ENCODE peak calls at places on chromosomes 4 and X, in seven cellular contexts. H is HCT116, U is H1, D is SK-N-SH, W is GM12878, A is K562, X is HepG2. R is an unnamed sample.

GRCh38 chr4:25330335-25330734 is 17.8 kb downstream of the ZCCHC4 start:
- DNase-seq in X (no peak), D (no peak), A (no peak), U (no peak), H (no peak), W (no peak), R (no peak)

GRCh38 chrX:17550011-17550410 is 175.0 kb downstream of the NHS start:
- DNase-seq in W (no peak), A (no peak), U (no peak), D (no peak), H (no peak), X (no peak), R (no peak)

GRCh38 chrX:119682019-119682989 is 10.7 kb downstream of the SEPTIN6 start:
- DNase-seq in D (no peak), U (no peak), A (no peak), X (no peak), H (no peak), W (peak), R (no peak)

GRCh38 chr4:123235431-123235830 is 161.2 kb upstream of the SPRY1 start:
- DNase-seq in X (no peak), U (no peak), D (no peak), A (no peak), H (no peak), W (no peak), R (no peak)

GRCh38 chr4:87270144-87270543 is 49.7 kb upstream of the KLHL8 start:
- DNase-seq in W (no peak), A (peak), X (peak), H (peak), U (no peak), D (peak), R (peak)

GRCh38 chrX:31063114-31063513 is 8.7 kb downstream of the FTHL17 start:
- DNase-seq in D (no peak), X (no peak), U (no peak), H (no peak), W (no peak), A (no peak), R (no peak)

GRCh38 chrX:109357714-109358113 is 124.2 kb downstream of the GUCY2F start:
- DNase-seq in U (no peak), D (no peak), X (no peak), H (no peak), A (no peak), W (no peak), R (no peak)

GRCh38 chrX:45401923-45402322 is 201.2 kb upstream of the DIPK2B start:
- DNase-seq in A (no peak), U (no peak), D (no peak), W (no peak), H (no peak), X (no peak), R (no peak)

GRCh38 chr4:109462802-109463201 is 29.2 kb downstream of the SEC24B start:
- DNase-seq in X (no peak), U (no peak), W (no peak), D (no peak), H (no peak), A (no peak), R (no peak)

GRCh38 chrX:139826065-139827044 is 106.5 kb downstream of the ATP11C start:
- DNase-seq in U (no peak), X (no peak), W (no peak), A (no peak), D (no peak), H (no peak), R (no peak)

GRCh38 chr4:174828845-174829701 is at the start of gene GLRA3:
- DNase-seq in X (peak), A (peak), H (no peak), W (no peak), D (peak), U (peak), R (peak)

GRCh38 chr4:112287258-112287873 is 1.7 kb upstream of the TIFA start:
- DNase-seq in H (no peak), W (no peak), A (no peak), X (no peak), U (no peak), D (no peak), R (no peak)

GRCh38 chr4:180767330-180767729 is 1475.9 kb upstream of the TENM3 start:
- DNase-seq in D (no peak), H (no peak), A (no peak), X (no peak), U (no peak), W (no peak), R (no peak)

GRCh38 chr4:139265654-139266053 is 14.4 kb downstream of the MGARP start:
- DNase-seq in D (no peak), H (no peak), A (no peak), X (no peak), W (no peak), U (no peak), R (no peak)

GRCh38 chr4:76733380-76733779 is 164.6 kb downstream of the SOWAHB start:
- DNase-seq in A (no peak), H (no peak), D (no peak), W (no peak), U (peak), X (no peak), R (peak)

GRCh38 chr4:170990989-170991589 is 822.1 kb upstream of the GALNTL6 start:
- DNase-seq in X (peak), W (no peak), U (peak), H (peak), D (peak), A (no peak), R (peak)

DNA sequence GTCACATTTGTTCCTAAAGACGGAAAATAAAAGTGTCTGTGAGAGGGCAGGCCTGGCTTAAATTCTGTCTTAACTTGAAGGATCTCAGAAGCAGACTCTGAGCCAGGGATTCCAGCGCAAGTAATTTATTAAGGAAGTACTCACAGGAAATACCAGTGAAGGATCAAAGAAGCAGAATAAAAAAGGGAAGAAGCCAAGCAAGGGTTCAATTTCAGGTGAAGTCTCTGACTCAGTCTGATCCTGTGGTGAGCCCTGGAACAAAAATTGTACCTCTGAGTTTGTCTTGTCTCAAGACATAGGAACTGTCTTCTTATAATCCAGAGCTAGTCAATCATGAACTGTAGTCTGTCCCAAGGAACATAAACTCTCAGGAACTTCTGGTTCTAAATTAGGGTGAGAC is 52.3 kb downstream of the IL1RAPL1 start:
- DNase-seq in X (no peak), A (no peak), H (peak), W (no peak), U (no peak), D (no peak), R (no peak)
- TF ChIP-seq JUND in X (no peak), A (no peak), H (peak), W (no peak), U (no peak), D (no peak), R (no peak)

GRCh38 chr4:40446785-40447184 is 111.7 kb downstream of the CHRNA9 start:
- DNase-seq in H (no peak), U (no peak), A (no peak), W (no peak), D (no peak), X (no peak), R (peak)
- TF ChIP-seq JUND in H (no peak), U (no peak), A (no peak), W (no peak), D (no peak), X (no peak), R (no peak)

DNA sequence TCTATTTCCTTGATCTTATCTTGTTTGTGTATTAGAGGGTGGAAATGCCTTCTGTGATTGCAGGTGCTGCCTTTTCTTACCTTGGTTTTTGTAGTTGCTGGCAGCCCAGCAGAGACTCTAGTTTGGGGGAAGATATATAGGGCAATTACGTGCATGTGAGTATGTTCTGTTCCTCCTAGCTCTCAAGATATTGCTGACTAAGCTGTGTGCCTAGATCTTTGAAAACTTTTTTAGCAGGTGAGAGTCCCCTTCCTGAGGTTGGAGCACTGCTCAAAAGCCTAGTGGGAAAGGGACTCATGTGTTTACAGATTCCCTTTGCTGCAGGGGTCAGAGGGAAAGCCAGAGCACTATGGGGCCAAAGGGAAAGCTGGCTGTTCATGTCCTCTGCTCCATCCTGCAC is 136.1 kb downstream of the VSIG4 start:
- DNase-seq in D (no peak), W (no peak), A (no peak), X (no peak), U (no peak), H (no peak), R (no peak)
- TF ChIP-seq JUND in D (no peak), W (no peak), A (no peak), X (no peak), U (no peak), H (no peak), R (no peak)

GRCh38 chrX:129697204-129697829 is 41.5 kb upstream of the XPNPEP2 start:
- DNase-seq in U (no peak), A (no peak), W (no peak), H (no peak), D (no peak), X (no peak), R (no peak)
- TF ChIP-seq JUND in U (no peak), A (no peak), W (no peak), H (no peak), D (no peak), X (no peak), R (no peak)

GRCh38 chrX:43644124-43644701 is 11.9 kb upstream of the MAOA start:
- DNase-seq in H (no peak), D (no peak), A (no peak), X (no peak), W (no peak), U (no peak), R (no peak)
- TF ChIP-seq JUND in H (no peak), D (no peak), A (no peak), X (no peak), W (no peak), U (no peak), R (no peak)

GRCh38 chr4:122099896-122100295 is 52.2 kb upstream of the BLTP1 start:
- DNase-seq in U (no peak), A (no peak), D (no peak), W (no peak), X (no peak), H (no peak), R (no peak)
- TF ChIP-seq JUND in U (no peak), A (no peak), D (no peak), W (no peak), X (no peak), H (no peak), R (no peak)

DNA sequence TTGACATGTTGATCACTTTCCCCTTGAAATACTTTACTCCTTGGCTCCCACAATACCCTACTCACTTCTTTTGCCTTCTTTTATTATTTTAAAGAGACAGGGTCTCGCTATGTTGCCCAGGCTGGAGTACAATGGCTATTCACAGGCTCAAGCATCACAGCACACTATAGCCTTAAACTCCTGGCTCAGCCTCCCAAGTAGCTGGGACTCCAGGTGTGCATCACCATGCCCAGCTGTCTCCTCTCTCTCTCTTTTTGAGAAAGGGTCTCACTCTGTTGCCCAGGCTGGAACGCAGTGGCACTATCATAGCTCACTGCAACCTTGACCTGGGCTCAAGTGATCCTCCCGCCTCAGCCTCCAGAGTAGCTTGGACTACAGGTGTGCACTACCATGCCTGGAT is 51.6 kb downstream of the SUPT20HL2 start:
- DNase-seq in X (no peak), W (no peak), A (no peak), H (no peak), D (no peak), U (no peak), R (no peak)
- TF ChIP-seq JUND in X (no peak), W (no peak), A (no peak), H (no peak), D (no peak), U (no peak), R (no peak)

R was measured in T47D.